ENCODE peak calls at places on chromosomes 2 and 18, in seven cellular contexts. D is psoas muscle, E is mucosa of descending colon, X is thoracic aorta, J is left ventricle myocardium inferior, L is uterus, Z is right lobe of liver. R is an unnamed sample. For H3K36me3, the result is how much of the 10 kb centered on the place peaks cover.

GRCh38 chr2:33021542-33022259 is 74.9 kb downstream of the LTBP1 start:
- DNase-seq in D (no peak), X (no peak), L (no peak), J (no peak), E (no peak), Z (no peak), R (no peak)

GRCh38 chr2:160387558-160388262 is 105.9 kb downstream of the RBMS1 start:
- DNase-seq in Z (no peak), J (peak), L (peak), D (peak), E (peak), X (peak), R (peak)

GRCh38 chr2:152098798-152099654 is at the start of gene CACNB4:
- DNase-seq in D (no peak), Z (peak), J (no peak), L (peak), E (peak), X (no peak), R (peak)

GRCh38 chr2:177489719-177490301 is 97.2 kb downstream of the AGPS start:
- DNase-seq in Z (no peak), E (peak), L (no peak), J (no peak), D (no peak), X (no peak), R (no peak)

GRCh38 chr2:233354971-233355574 is 779 bp downstream of the DGKD start:
- DNase-seq in X (no peak), J (peak), L (no peak), Z (peak), D (no peak), E (peak), R (no peak)

GRCh38 chr2:240986787-240987411 is 11.5 kb upstream of the SNED1 start:
- DNase-seq in X (no peak), J (peak), L (peak), D (peak), Z (peak), E (no peak), R (no peak)

GRCh38 chr2:68107475-68107874 is 44.7 kb upstream of the C1D start:
- DNase-seq in L (no peak), Z (no peak), E (no peak), J (no peak), D (no peak), X (no peak), R (no peak)

GRCh38 chr2:147456729-147457128 is 388.1 kb upstream of the ACVR2A start:
- DNase-seq in E (no peak), J (no peak), D (no peak), X (no peak), L (no peak), Z (no peak), R (no peak)

GRCh38 chr18:79366177-79367094 is 29.3 kb upstream of the NFATC1 start:
- DNase-seq in E (no peak), L (no peak), D (no peak), J (no peak), Z (no peak), X (no peak), R (no peak)

GRCh38 chr18:59634096-59634495 is 63.1 kb downstream of the CCBE1 start:
- DNase-seq in L (no peak), Z (no peak), E (no peak), J (no peak), X (no peak), D (no peak), R (no peak)

GRCh38 chr2:26500406-26500805 is 22.5 kb upstream of the OTOF start:
- DNase-seq in Z (no peak), J (no peak), E (no peak), L (no peak), D (no peak), X (no peak), R (no peak)

DNA sequence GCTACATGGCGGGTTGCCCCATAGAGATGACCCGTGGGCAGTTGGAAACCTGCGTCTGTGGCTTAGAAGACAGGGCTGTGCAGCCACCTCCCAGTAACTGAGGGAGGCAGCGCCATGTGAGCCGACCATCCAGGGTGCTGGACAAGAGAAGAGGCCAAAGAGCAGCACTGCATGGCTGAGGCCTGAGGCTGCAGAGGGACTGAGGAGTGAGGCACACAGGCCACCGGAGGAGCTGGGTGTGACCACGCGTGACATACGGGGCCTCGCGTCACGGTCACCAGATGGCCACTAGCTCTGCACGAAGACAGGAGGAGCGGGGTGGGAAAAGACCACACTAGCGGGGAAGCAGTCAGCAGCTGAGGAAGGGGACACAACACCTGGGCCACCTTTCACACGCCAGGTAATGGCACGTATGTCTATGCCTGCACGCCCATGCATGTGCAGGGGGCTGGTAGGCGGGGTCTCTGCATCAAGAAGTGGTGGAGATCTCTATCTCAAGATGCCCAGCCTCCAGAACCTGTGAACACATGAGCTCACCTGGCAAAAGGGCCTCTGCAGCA is 61.4 kb downstream of the NDUFA10 start:
- DNase-seq in Z (no peak), L (no peak), J (no peak), X (no peak), D (no peak), E (no peak), R (no peak)
- H3K36me3 ChIP-seq in Z (under half), L (under half), J (half or more), X (under half), D (half or more), E (under half), R (under half)

DNA sequence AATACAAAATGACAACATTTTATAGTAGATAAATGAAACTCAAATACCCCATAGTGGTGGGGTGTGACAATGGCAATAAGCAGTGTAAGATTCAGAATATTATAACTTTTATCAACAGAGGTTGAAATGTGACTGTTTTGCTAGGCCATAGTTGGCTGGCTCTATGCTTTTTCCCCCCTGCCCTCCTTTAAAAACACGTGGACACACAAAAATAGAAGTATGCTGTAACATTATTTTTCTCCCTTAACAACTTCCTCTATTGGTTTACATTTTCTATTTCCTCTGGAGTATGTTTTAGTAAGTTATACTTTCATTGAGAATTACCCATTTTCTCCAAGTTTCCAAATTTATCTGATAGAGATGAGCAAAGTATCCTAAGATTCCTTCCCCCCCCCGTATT is 31.1 kb downstream of the NDUFAF7 start:
- DNase-seq in X (no peak), D (no peak), J (no peak), E (no peak), Z (no peak), L (no peak), R (no peak)
- H3K36me3 ChIP-seq in X (under half), D (half or more), J (half or more), E (under half), Z (under half), L (under half), R (under half)

GRCh38 chr2:28411956-28412609 is 19.4 kb downstream of the FOSL2 start:
- DNase-seq in Z (no peak), E (no peak), J (no peak), D (peak), X (no peak), L (no peak), R (no peak)

GRCh38 chr2:28413896-28414290 is 21.2 kb downstream of the FOSL2 start:
- DNase-seq in L (no peak), D (no peak), Z (no peak), E (no peak), J (no peak), X (no peak), R (no peak)

GRCh38 chr2:28413152-28413895 is 20.7 kb downstream of the FOSL2 start:
- DNase-seq in Z (no peak), E (peak), L (no peak), X (no peak), D (peak), J (peak), R (no peak)

GRCh38 chr2:28411166-28411755 is 18.6 kb downstream of the FOSL2 start:
- DNase-seq in X (no peak), Z (no peak), D (peak), L (no peak), E (no peak), J (no peak), R (no peak)

DNA sequence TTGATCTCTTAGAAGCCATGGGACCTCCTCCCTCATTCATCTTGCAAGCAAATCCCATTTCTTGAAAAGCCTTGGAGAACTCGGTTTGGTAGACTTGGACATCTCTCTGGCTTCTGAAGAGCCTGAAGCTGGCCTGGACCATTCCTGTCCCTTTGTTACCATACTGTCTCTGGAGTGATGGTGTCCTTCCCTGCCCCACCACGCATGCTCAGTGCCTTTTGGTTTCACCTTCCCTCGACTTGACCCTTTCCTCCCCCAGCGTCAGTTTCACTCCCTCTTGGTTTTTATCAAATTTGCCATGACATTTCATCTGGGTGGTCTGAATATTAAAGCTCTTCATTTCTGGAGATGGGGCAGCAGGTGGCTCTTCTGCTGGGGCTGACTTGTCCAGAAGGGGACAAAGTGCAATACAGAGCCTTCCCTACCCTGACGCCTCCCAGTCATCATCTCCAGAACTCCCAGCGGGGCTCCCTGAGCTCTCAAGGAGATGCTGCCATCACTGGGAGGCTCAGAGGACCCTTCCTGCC is 20.0 kb downstream of the FOSL2 start:
- DNase-seq in X (no peak), D (peak), J (no peak), L (no peak), Z (no peak), E (no peak), R (no peak)
- H3K36me3 ChIP-seq in X (half or more), D (half or more), J (half or more), L (under half), Z (under half), E (under half), R (half or more)

DNA sequence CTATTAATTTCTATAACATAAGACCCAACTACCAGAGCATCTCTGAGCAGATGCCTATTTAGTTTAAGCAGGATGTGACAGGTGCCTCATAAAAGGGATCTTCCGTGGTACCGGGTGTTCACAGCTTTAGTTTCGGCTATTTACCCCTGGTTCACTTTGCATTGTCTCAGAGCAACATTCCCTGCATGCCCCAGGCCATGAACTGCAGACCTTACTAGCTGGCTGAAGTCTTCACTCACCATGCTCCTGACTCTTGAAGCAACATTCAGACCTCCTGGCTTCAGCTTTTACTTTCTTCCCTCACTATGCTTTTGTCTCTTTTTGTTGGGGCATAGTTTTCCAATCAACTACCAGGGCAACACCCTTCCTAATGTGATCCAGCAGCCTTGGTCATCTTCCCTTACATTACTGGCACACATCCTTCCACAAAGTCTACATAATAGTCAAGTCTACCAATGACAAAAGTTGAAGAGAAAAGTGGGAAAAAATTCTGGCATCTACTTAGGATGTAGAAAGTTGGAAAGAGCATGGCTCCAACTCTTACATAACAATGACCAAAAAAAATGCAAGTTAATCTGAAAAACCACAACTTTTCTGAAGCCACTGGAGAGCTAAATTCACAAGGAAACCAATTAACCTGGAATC is 99.2 kb downstream of the SESTD1 start:
- DNase-seq in Z (no peak), D (no peak), J (no peak), L (no peak), E (no peak), X (no peak), R (no peak)
- H3K36me3 ChIP-seq in Z (under half), D (under half), J (under half), L (under half), E (under half), X (under half), R (under half)

DNA sequence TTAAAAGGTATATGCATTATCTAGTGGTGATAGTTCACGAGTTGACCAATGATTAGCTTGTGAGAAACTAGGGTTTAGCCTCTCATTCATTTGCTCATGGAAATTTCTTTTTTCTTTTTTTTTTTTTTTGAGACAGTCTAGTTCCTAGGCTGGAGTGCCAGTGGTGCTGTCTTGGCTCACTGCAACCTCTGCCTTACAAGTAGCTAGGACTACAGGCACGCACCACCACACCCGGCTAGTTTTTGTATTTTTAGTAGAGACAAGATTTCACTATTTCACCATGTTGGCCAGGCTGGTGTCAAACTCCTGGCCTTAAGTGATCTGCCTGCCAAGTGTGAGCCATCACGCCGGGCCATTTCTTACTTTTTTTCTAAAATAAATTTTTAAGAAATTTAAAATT is 14.0 kb downstream of the KDM3A start:
- DNase-seq in D (no peak), E (no peak), Z (no peak), J (no peak), X (no peak), L (no peak), R (no peak)
- H3K36me3 ChIP-seq in D (half or more), E (under half), Z (under half), J (half or more), X (under half), L (under half), R (half or more)

DNA sequence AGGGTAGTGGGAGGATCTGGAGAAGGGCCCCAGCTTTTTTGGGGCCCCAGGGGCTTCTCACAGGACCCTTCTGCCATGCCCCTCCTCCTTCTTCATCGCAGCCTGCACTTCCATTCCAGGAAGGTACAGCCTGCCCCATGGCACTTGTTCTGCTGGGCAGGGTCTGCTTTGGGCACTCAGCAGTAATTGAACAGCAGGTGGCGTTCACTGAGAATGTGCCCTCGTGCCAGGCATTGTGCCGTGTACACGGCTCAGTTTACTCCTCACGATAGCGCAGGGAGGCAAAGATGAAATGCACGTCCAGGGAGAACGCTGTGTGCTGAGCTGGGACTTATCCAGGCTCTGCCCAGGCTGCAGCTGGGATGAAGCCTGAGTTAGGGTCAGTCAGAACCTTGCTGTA is 54.8 kb upstream of the ASB18 start:
- DNase-seq in L (no peak), E (no peak), J (no peak), D (no peak), Z (no peak), X (no peak), R (no peak)
- H3K36me3 ChIP-seq in L (under half), E (under half), J (under half), D (under half), Z (under half), X (under half), R (under half)

GRCh38 chr18:23300211-23300887 is 152.7 kb upstream of the RIOK3 start:
- DNase-seq in D (no peak), X (no peak), L (no peak), E (no peak), J (no peak), Z (no peak), R (no peak)
- H3K36me3 ChIP-seq in D (under half), X (under half), L (under half), E (under half), J (under half), Z (under half), R (under half)